ENCODE peak calls at places on chromosomes 13 and 19, in ten cellular contexts. V, O, S, W, C, Z, K, F, X and G are unnamed samples.

GRCh38 chr13:31409678-31410356 is 210.0 kb downstream of the B3GLCT start:
- DNase-seq in Z (no peak), W (no peak), O (no peak), F (no peak), V (no peak), S (no peak), K (no peak), C (no peak), X (no peak), G (no peak)

GRCh38 chr13:82565191-82565590 is 1317.1 kb downstream of the SLITRK1 start:
- DNase-seq in X (no peak), F (no peak), S (no peak), C (no peak), W (no peak), K (no peak), V (no peak), Z (no peak), O (no peak), G (no peak)

GRCh38 chr19:52689804-52690394 is 44.9 kb downstream of the ZNF611 start:
- DNase-seq in X (no peak), C (peak), V (peak), F (peak), K (no peak), S (peak), W (peak), O (no peak), Z (peak), G (no peak)

GRCh38 chr19:10019246-10019645 is 6.0 kb downstream of the RDH8 start:
- DNase-seq in Z (no peak), W (no peak), C (no peak), O (no peak), V (no peak), X (no peak), S (no peak), F (no peak), K (no peak), G (no peak)

GRCh38 chr13:21338651-21339278 is 120.3 kb downstream of the ZDHHC20 start:
- DNase-seq in V (no peak), O (no peak), K (no peak), C (no peak), X (no peak), W (no peak), F (no peak), Z (no peak), S (no peak), G (no peak)

GRCh38 chr13:65914707-65915106 is 1315.4 kb downstream of the PCDH9 start:
- DNase-seq in K (no peak), X (no peak), Z (no peak), O (peak), S (no peak), F (no peak), C (no peak), V (no peak), W (no peak), G (no peak)

GRCh38 chr19:409006-409514 is at the start of gene C2CD4C:
- DNase-seq in C (peak), X (no peak), W (peak), Z (no peak), K (no peak), V (no peak), S (no peak), F (no peak), O (no peak), G (no peak)

GRCh38 chr19:6720369-6721112 is at the start of gene C3:
- DNase-seq in K (no peak), W (no peak), V (no peak), O (peak), F (peak), S (no peak), Z (no peak), X (no peak), C (peak), G (no peak)

GRCh38 chr13:72500851-72501250 is 226.6 kb downstream of the MZT1 start:
- DNase-seq in C (no peak), K (no peak), W (no peak), S (no peak), X (no peak), Z (no peak), F (no peak), V (no peak), O (no peak), G (no peak)

GRCh38 chr19:42422576-42423461 is 4.4 kb downstream of the LIPE start:
- DNase-seq in C (peak), S (no peak), O (no peak), F (no peak), X (peak), W (peak), K (no peak), Z (peak), V (peak), G (no peak)

GRCh38 chr19:49165111-49165750 is 7.6 kb downstream of the TRPM4 start:
- DNase-seq in S (no peak), O (no peak), C (no peak), F (peak), V (no peak), Z (no peak), X (no peak), W (no peak), K (no peak), G (no peak)

GRCh38 chr13:83845121-83845520 is 37.2 kb downstream of the SLITRK1 start:
- DNase-seq in O (no peak), S (no peak), F (no peak), Z (no peak), X (no peak), K (no peak), V (no peak), W (no peak), C (no peak), G (no peak)

GRCh38 chr13:20399961-20400360 is 125.7 kb downstream of the CRYL1 start:
- DNase-seq in S (no peak), C (no peak), Z (no peak), V (no peak), K (no peak), W (no peak), X (no peak), O (no peak), F (peak), G (no peak)

GRCh38 chr13:110436786-110437370 is 124.6 kb downstream of the RAB20 start:
- DNase-seq in K (no peak), O (no peak), C (no peak), Z (no peak), X (no peak), S (no peak), F (no peak), V (no peak), W (no peak), G (no peak)

GRCh38 chr13:112670118-112670517 is 19.7 kb upstream of the ATP11A start:
- DNase-seq in X (no peak), O (no peak), K (no peak), W (no peak), Z (no peak), S (no peak), F (peak), V (no peak), C (no peak), G (peak)

GRCh38 chr13:112448621-112449544 is 72.7 kb downstream of the SPACA7 start:
- DNase-seq in C (no peak), K (no peak), Z (no peak), O (no peak), X (no peak), S (no peak), V (no peak), F (peak), W (no peak), G (no peak)

GRCh38 chr19:27733551-27734266 is 1479.2 kb downstream of the UQCRFS1 start:
- DNase-seq in V (no peak), K (no peak), W (no peak), S (no peak), C (no peak), F (no peak), X (peak), Z (no peak), O (no peak), G (no peak)

GRCh38 chr19:28883241-28883693 is 329.7 kb downstream of the UQCRFS1 start:
- DNase-seq in F (no peak), Z (no peak), K (no peak), S (no peak), X (peak), C (no peak), W (no peak), O (no peak), V (no peak), G (no peak)

GRCh38 chr13:111968611-111969010 is 98.3 kb upstream of the SOX1 start:
- DNase-seq in S (no peak), Z (no peak), X (no peak), W (no peak), V (no peak), K (no peak), F (no peak), C (no peak), O (no peak), G (no peak)

GRCh38 chr19:1651548-1652394 is 644 bp downstream of the TCF3 start:
- DNase-seq in X (no peak), Z (no peak), W (peak), S (no peak), V (peak), K (no peak), O (no peak), F (no peak), C (peak), G (no peak)

GRCh38 chr13:35832551-35832950 is 298.6 kb downstream of the DCLK1 start:
- DNase-seq in S (no peak), O (no peak), V (no peak), W (no peak), Z (no peak), F (no peak), C (no peak), X (no peak), K (no peak), G (no peak)

GRCh38 chr19:289651-290538 is 1.3 kb downstream of the PLPP2 start:
- DNase-seq in F (peak), Z (no peak), V (no peak), O (no peak), W (peak), K (no peak), C (no peak), S (peak), X (no peak), G (no peak)